ENCODE peak calls at places on chromosomes 3 and 15, in seven cellular contexts. Y is NCI-H146, N is T-helper 1 cell, I is C1 segment of cervical spinal cord, V is germinal center, O is GM12865, U is MM.1S. Z is an unnamed sample.

GRCh38 chr3:71786551-71786950 is 1.6 kb upstream of the PROK2 start:
- DNase-seq in N (no peak), U (no peak), Y (no peak), V (no peak), O (no peak), I (no peak), Z (no peak)

GRCh38 chr3:52310861-52311566 is 5.1 kb upstream of the DNAH1 start:
- DNase-seq in Y (peak; percentile 47), V (peak; percentile 49), U (peak; percentile 40), O (peak; percentile 87), N (peak; percentile 11), I (no peak), Z (peak; percentile 70)

GRCh38 chr15:56805466-56806146 is 72.3 kb upstream of the ZNF280D start:
- DNase-seq in V (peak; percentile 11), N (no peak), U (no peak), O (peak; percentile 58), I (no peak), Y (no peak), Z (no peak)

GRCh38 chr15:59443341-59444081 is 5.5 kb downstream of the FAM81A start:
- DNase-seq in I (no peak), V (no peak), U (no peak), O (peak; percentile 34), Y (no peak), N (no peak), Z (no peak)

GRCh38 chr15:64156652-64157331 is 5.3 kb downstream of the SNX22 start:
- DNase-seq in O (no peak), V (no peak), N (no peak), Y (no peak), I (no peak), U (no peak), Z (no peak)

GRCh38 chr3:190696777-190697501 is 165.6 kb downstream of the GMNC start:
- DNase-seq in N (no peak), U (peak; percentile 52), O (peak; percentile 51), I (no peak), Y (peak; percentile 73), V (peak; percentile 3), Z (no peak)

GRCh38 chr15:24899367-24899766 is 55.4 kb upstream of the SNRPN start:
- DNase-seq in Y (no peak), U (no peak), O (no peak), N (no peak), I (no peak), V (no peak), Z (no peak)

GRCh38 chr3:136898549-136898948 is 36.5 kb downstream of the NCK1 start:
- DNase-seq in O (no peak), U (no peak), V (no peak), I (no peak), N (no peak), Y (no peak), Z (no peak)

GRCh38 chr15:41559489-41560177 is 621 bp downstream of the TYRO3 start:
- DNase-seq in N (no peak), U (no peak), I (peak; percentile 47), O (no peak), V (peak; percentile 21), Y (no peak), Z (no peak)

GRCh38 chr3:133570139-133570936 is 3.1 kb upstream of the CDV3 start:
- DNase-seq in I (no peak), U (no peak), O (no peak), Y (no peak), V (no peak), N (no peak), Z (no peak)

GRCh38 chr3:174337227-174337626 is 521.9 kb upstream of the NAALADL2 start:
- DNase-seq in Y (no peak), V (no peak), I (no peak), N (no peak), U (peak; percentile 57), O (no peak), Z (no peak)

GRCh38 chr15:64050281-64051092 is 4.2 kb upstream of the DAPK2 start:
- DNase-seq in V (no peak), U (no peak), Y (peak; percentile 93), N (no peak), I (no peak), O (no peak), Z (no peak)

GRCh38 chr3:115922681-115923347 is 299.5 kb downstream of the GAP43 start:
- DNase-seq in U (no peak), Y (no peak), O (peak; percentile 18), N (no peak), V (peak; percentile 9), I (no peak), Z (no peak)

GRCh38 chr15:85477061-85477460 is 96.7 kb downstream of the AKAP13 start:
- DNase-seq in U (no peak), Y (no peak), N (no peak), I (no peak), O (no peak), V (no peak), Z (no peak)

GRCh38 chr3:89690649-89691048 is 583.2 kb downstream of the EPHA3 start:
- DNase-seq in U (no peak), O (no peak), N (no peak), Y (peak; percentile 23), I (no peak), V (no peak), Z (no peak)

GRCh38 chr3:42115946-42116345 is 24.8 kb downstream of the TRAK1 start:
- DNase-seq in Y (no peak), N (no peak), O (no peak), I (no peak), V (no peak), U (no peak), Z (no peak)

GRCh38 chr3:16322189-16322588 is 57.2 kb downstream of the OXNAD1 start:
- DNase-seq in N (no peak), V (no peak), I (no peak), O (no peak), U (no peak), Y (no peak), Z (no peak)

GRCh38 chr3:4174760-4175159 is 128.4 kb upstream of the SETMAR start:
- DNase-seq in U (no peak), Y (no peak), I (no peak), O (no peak), V (no peak), N (no peak), Z (no peak)

GRCh38 chr3:41317718-41318117 is 118.4 kb downstream of the CTNNB1 start:
- DNase-seq in I (no peak), V (no peak), N (no peak), Y (no peak), O (no peak), U (no peak), Z (no peak)

GRCh38 chr3:184738982-184739381 is 27.1 kb upstream of the MAGEF1 start:
- DNase-seq in N (no peak), O (no peak), Y (no peak), U (no peak), V (no peak), I (no peak), Z (peak; percentile 10)

GRCh38 chr3:23594897-23595670 is 210.7 kb upstream of the UBE2E1 start:
- DNase-seq in I (no peak), Y (no peak), N (no peak), U (no peak), O (no peak), V (no peak), Z (no peak)

GRCh38 chr3:132539681-132540080 is 57.4 kb upstream of the ACKR4 start:
- DNase-seq in V (no peak), Y (no peak), I (no peak), O (no peak), N (no peak), U (no peak), Z (no peak)

GRCh38 chr3:52973806-52974205 is 72.1 kb downstream of the SFMBT1 start:
- DNase-seq in N (no peak), U (no peak), Y (no peak), O (no peak), V (no peak), I (no peak), Z (no peak)

Z was measured in natural killer cell.